ENCODE peak calls at places on chromosomes 4 and X, in four cellular contexts. R is substantia nigra; C is CD8-positive, alpha-beta memory T cell; Q is small intestine. P is an unnamed sample.
A peak's percentile ranks its signal among the peaks of the same experiment; 100 is the strongest.

GRCh38 chr4:40992472-40993298 is 221.7 kb downstream of the APBB2 start:
- DNase-seq in R (no peak), Q (no peak), C (no peak), P (peak; percentile 46)

GRCh38 chr4:164783966-164784365 is 30.0 kb downstream of the SMIM31 start:
- DNase-seq in C (no peak), Q (no peak), R (no peak), P (no peak)

GRCh38 chr4:177809786-177810185 is 367.5 kb upstream of the AGA start:
- DNase-seq in C (no peak), R (no peak), Q (peak; percentile 80), P (no peak)

GRCh38 chr4:144174401-144175067 is 34.0 kb upstream of the GYPA start:
- DNase-seq in R (no peak), C (no peak), Q (peak; percentile 46), P (peak; percentile 12)

GRCh38 chr4:108965472-108966076 is 202.7 kb upstream of the ETNPPL start:
- DNase-seq in Q (no peak), R (no peak), C (no peak), P (no peak)

GRCh38 chr4:3335385-3335784 is 42.6 kb downstream of the RGS12 start:
- DNase-seq in Q (no peak), C (no peak), R (no peak), P (no peak)

GRCh38 chrX:153773741-153774575 is 6.9 kb upstream of the SRPK3 start:
- DNase-seq in C (no peak), Q (no peak), R (no peak), P (no peak)

GRCh38 chr4:5710962-5711478 is at the start of gene EVC:
- DNase-seq in C (peak; percentile 7), Q (no peak), R (no peak), P (peak; percentile 14)

GRCh38 chrX:100649550-100650356 is 5.8 kb downstream of the SRPX2 start:
- DNase-seq in C (no peak), Q (peak; percentile 77), R (no peak), P (no peak)

GRCh38 chrX:110389570-110389969 is 30.9 kb downstream of the RTL9 start:
- DNase-seq in Q (no peak), R (no peak), C (no peak), P (no peak)

GRCh38 chr4:31283689-31284088 is 563.5 kb downstream of the PCDH7 start:
- DNase-seq in C (no peak), R (no peak), Q (peak; percentile 89), P (no peak)

GRCh38 chr4:165656829-165657467 is 216.1 kb upstream of the TLL1 start:
- DNase-seq in C (no peak), Q (no peak), R (no peak), P (no peak)

GRCh38 chr4:169975837-169976796 is 50.1 kb downstream of the MFAP3L start:
- DNase-seq in C (no peak), R (no peak), Q (peak; percentile 29), P (no peak)

GRCh38 chr4:151744614-151745013 is 16.2 kb downstream of the GATB start:
- DNase-seq in C (no peak), Q (no peak), R (no peak), P (peak; percentile 91)

GRCh38 chr4:65921180-65921579 is 250.9 kb upstream of the EPHA5 start:
- DNase-seq in Q (no peak), C (no peak), R (no peak), P (no peak)

GRCh38 chr4:144703494-144703893 is 57.5 kb downstream of the HHIP start:
- DNase-seq in C (no peak), Q (no peak), R (no peak), P (no peak)

GRCh38 chrX:3549442-3549875 is 164.0 kb downstream of the PRKX start:
- DNase-seq in Q (peak; percentile 5), R (no peak), C (no peak), P (no peak)

GRCh38 chrX:38871129-38872029 is 70.1 kb downstream of the MID1IP1 start:
- DNase-seq in C (no peak), Q (no peak), R (no peak), P (no peak)

GRCh38 chr4:33073811-33074210 is 2353.6 kb downstream of the PCDH7 start:
- DNase-seq in R (no peak), Q (no peak), C (no peak), P (no peak)

GRCh38 chr4:61505773-61506640 is 305.9 kb downstream of the ADGRL3 start:
- DNase-seq in R (no peak), Q (no peak), C (no peak), P (no peak)

GRCh38 chrX:9842541-9842940 is 56.3 kb downstream of the SHROOM2 start:
- DNase-seq in R (no peak), Q (peak; percentile 52), C (no peak), P (no peak)

GRCh38 chrX:41909068-41909467 is 14.3 kb downstream of the CASK start:
- DNase-seq in C (peak; percentile 7), R (no peak), Q (no peak), P (no peak)

GRCh38 chr4:187289371-187289770 is 565.7 kb upstream of the FAT1 start:
- DNase-seq in R (no peak), C (no peak), Q (no peak), P (no peak)

GRCh38 chrX:8191022-8191421 is 20.0 kb upstream of the VCX2 start:
- DNase-seq in R (no peak), Q (no peak), C (no peak), P (peak; percentile 61)

GRCh38 chr4:38166082-38166481 is 205.9 kb downstream of the PTTG2 start:
- DNase-seq in C (no peak), R (no peak), Q (no peak), P (no peak)

GRCh38 chr4:180532691-180533090 is 1710.5 kb upstream of the TENM3 start:
- DNase-seq in R (no peak), Q (no peak), C (no peak), P (no peak)

GRCh38 chrX:22276781-22277180 is 4.1 kb downstream of the CBLL2 start:
- DNase-seq in R (no peak), C (no peak), Q (no peak), P (no peak)

GRCh38 chr4:40183615-40184411 is 13.0 kb upstream of the RHOH start:
- DNase-seq in C (no peak), R (no peak), Q (peak; percentile 48), P (peak; percentile 72)

GRCh38 chr4:73676136-73676535 is 55.9 kb upstream of the RASSF6 start:
- DNase-seq in R (no peak), Q (no peak), C (no peak), P (no peak)

GRCh38 chr4:98773638-98774037 is 115.2 kb upstream of the TSPAN5 start:
- DNase-seq in C (no peak), R (no peak), Q (no peak), P (peak; percentile 49)

GRCh38 chr4:70844180-70844579 is 4.5 kb upstream of the GRSF1 start:
- DNase-seq in R (no peak), C (no peak), Q (no peak), P (no peak)

GRCh38 chrX:46739736-46740135 is 19.2 kb downstream of the SLC9A7 start:
- DNase-seq in C (no peak), R (no peak), Q (no peak), P (no peak)

GRCh38 chrX:119682019-119682989 is 10.7 kb downstream of the SEPTIN6 start:
- DNase-seq in R (no peak), C (no peak), Q (peak; percentile 26), P (no peak)

GRCh38 chr4:74873545-74874295 is 59.2 kb upstream of the PARM1 start:
- DNase-seq in R (no peak), Q (no peak), C (no peak), P (no peak)
- H3K27ac ChIP-seq in R (no peak overlapping the region), Q (no peak overlapping the region), C (no peak overlapping the region), P (no peak overlapping the region)

GRCh38 chr4:113455081-113455480 is 306.5 kb downstream of the CAMK2D start:
- DNase-seq in R (no peak), C (no peak), Q (no peak), P (no peak)
- H3K27ac ChIP-seq in R (no peak overlapping the region), C (no peak overlapping the region), Q (no peak overlapping the region), P (no peak overlapping the region)

GRCh38 chr4:69563424-69563823 is 67.7 kb upstream of the UGT2B4 start:
- DNase-seq in C (no peak), R (no peak), Q (no peak), P (no peak)
- H3K27ac ChIP-seq in C (no peak overlapping the region), R (no peak overlapping the region), Q (no peak overlapping the region), P (no peak overlapping the region)

GRCh38 chr4:168795346-168795745 is 214.7 kb downstream of the CBR4 start:
- DNase-seq in R (no peak), Q (no peak), C (no peak), P (no peak)

GRCh38 chr4:168797738-168798375 is 212.2 kb downstream of the CBR4 start:
- DNase-seq in R (no peak), Q (no peak), C (no peak), P (no peak)

GRCh38 chr4:168797176-168797575 is 212.9 kb downstream of the CBR4 start:
- DNase-seq in Q (no peak), C (no peak), R (no peak), P (peak; percentile 44)

GRCh38 chr4:168794881-168795280 is 215.2 kb downstream of the CBR4 start:
- DNase-seq in Q (no peak), C (no peak), R (no peak), P (no peak)

GRCh38 chr4:168796362-168797106 is 213.5 kb downstream of the CBR4 start:
- DNase-seq in C (no peak), Q (peak; percentile 87), R (no peak), P (no peak)
- H3K27ac ChIP-seq in C (no peak overlapping the region), Q (peak overlapping the region; percentile 24), R (no peak overlapping the region), P (peak overlapping the region; percentile 43)

P was measured in epithelial cell of prostate.